ENCODE peak calls at places on chromosomes 11 and 22, in seven cellular contexts. G is glutamatergic neuron, S is heart left ventricle, W is tibial nerve, F is endothelial cell, O is lower leg skin, Z is OCI-LY7. D is an unnamed sample.

GRCh38 chr22:40128989-40129388 is 48.7 kb upstream of the TNRC6B start:
- DNase-seq in G (no peak), S (no peak), W (no peak), F (no peak), O (no peak), Z (peak; percentile 63), D (no peak)

GRCh38 chr11:62400760-62401159 is 18.1 kb upstream of the SCGB1A1 start:
- DNase-seq in G (no peak), S (peak; percentile 84), W (peak; percentile 85), F (no peak), O (peak; percentile 76), Z (no peak), D (peak; percentile 75)

GRCh38 chr11:58043379-58043778 is 12.6 kb downstream of the OR6Q1 start:
- DNase-seq in G (no peak), S (no peak), W (no peak), F (no peak), O (no peak), Z (no peak), D (no peak)

GRCh38 chr11:67640758-67641113 is 1.2 kb upstream of the TBX10 start:
- DNase-seq in G (no peak), S (no peak), W (no peak), F (no peak), O (no peak), Z (no peak), D (no peak)

GRCh38 chr11:44749160-44749559 is 22.4 kb downstream of the TSPAN18 start:
- DNase-seq in G (no peak), S (no peak), W (no peak), F (no peak), O (no peak), Z (no peak), D (no peak)

GRCh38 chr22:37007666-37008065 is 11.6 kb downstream of the TST start:
- DNase-seq in G (no peak), S (no peak), W (no peak), F (no peak), O (no peak), Z (no peak), D (no peak)

GRCh38 chr11:44862546-44863101 is 88.1 kb downstream of the TP53I11 start:
- DNase-seq in G (no peak), S (no peak), W (no peak), F (no peak), O (no peak), Z (no peak), D (no peak)

GRCh38 chr22:49915610-49916009 is 2.6 kb downstream of the ALG12 start:
- DNase-seq in G (no peak), S (no peak), W (no peak), F (no peak), O (no peak), Z (no peak), D (no peak)

GRCh38 chr11:69301491-69302401 is 7.8 kb downstream of the MYEOV start:
- DNase-seq in G (no peak), S (no peak), W (no peak), F (no peak), O (no peak), Z (no peak), D (no peak)

GRCh38 chr11:33970984-33971466 is 79.1 kb upstream of the LMO2 start:
- DNase-seq in G (peak; percentile 40), S (peak; percentile 53), W (no peak), F (peak; percentile 54), O (peak; percentile 37), Z (peak; percentile 43), D (no peak)

GRCh38 chr11:65417221-65417701 is 5.3 kb upstream of the NEAT1 start:
- DNase-seq in G (no peak), S (peak; percentile 57), W (peak; percentile 34), F (no peak), O (no peak), Z (peak; percentile 63), D (no peak)

GRCh38 chr11:36271794-36272409 is 17.3 kb downstream of the COMMD9 start:
- DNase-seq in G (no peak), S (no peak), W (no peak), F (no peak), O (no peak), Z (no peak), D (no peak)

GRCh38 chr11:73961321-73961720 is 10.5 kb downstream of the DNAJB13 start:
- DNase-seq in G (no peak), S (no peak), W (no peak), F (no peak), O (no peak), Z (no peak), D (no peak)

GRCh38 chr11:76801205-76801604 is 18.0 kb downstream of the TSKU start:
- DNase-seq in G (no peak), S (peak; percentile 0), W (no peak), F (no peak), O (no peak), Z (no peak), D (no peak)

GRCh38 chr22:46067159-46068111 is 82.9 kb upstream of the PPARA start:
- DNase-seq in G (peak; percentile 9), S (no peak), W (peak; percentile 4), F (no peak), O (no peak), Z (no peak), D (no peak)

GRCh38 chr11:61969838-61970452 is 2.5 kb upstream of the FTH1 start:
- DNase-seq in G (no peak), S (no peak), W (no peak), F (no peak), O (no peak), Z (no peak), D (no peak)

GRCh38 chr11:61065955-61066638 is 36.2 kb upstream of the CD5 start:
- DNase-seq in G (no peak), S (no peak), W (no peak), F (no peak), O (no peak), Z (no peak), D (no peak)

GRCh38 chr22:29308148-29308790 is 1.8 kb downstream of the GAS2L1 start:
- DNase-seq in G (no peak), S (no peak), W (no peak), F (no peak), O (no peak), Z (no peak), D (no peak)

GRCh38 chr11:79486239-79486984 is 45.6 kb upstream of the TENM4 start:
- DNase-seq in G (no peak), S (no peak), W (no peak), F (no peak), O (no peak), Z (no peak), D (no peak)

GRCh38 chr11:131993291-131993690 is 622.9 kb downstream of the NTM start:
- DNase-seq in G (no peak), S (no peak), W (no peak), F (no peak), O (no peak), Z (no peak), D (no peak)

GRCh38 chr11:61967924-61968757 is 707 bp upstream of the FTH1 start:
- DNase-seq in G (peak; percentile 38), S (peak; percentile 47), W (no peak), F (peak; percentile 20), O (peak; percentile 43), Z (peak; percentile 54), D (no peak)

GRCh38 chr11:31199403-31199802 is 170.1 kb downstream of the DCDC1 start:
- DNase-seq in G (no peak), S (no peak), W (no peak), F (no peak), O (no peak), Z (no peak), D (no peak)

GRCh38 chr11:130428692-130429681 is 578 bp upstream of the ADAMTS8 start:
- DNase-seq in G (no peak), S (no peak), W (no peak), F (no peak), O (no peak), Z (no peak), D (no peak)

GRCh38 chr11:11605821-11606450 is 15.9 kb downstream of the GALNT18 start:
- DNase-seq in G (no peak), S (no peak), W (no peak), F (no peak), O (no peak), Z (no peak), D (no peak)

GRCh38 chr11:119790476-119790875 is 61.5 kb upstream of the NECTIN1 start:
- DNase-seq in G (peak; percentile 15), S (no peak), W (no peak), F (no peak), O (no peak), Z (no peak), D (no peak)

GRCh38 chr11:2781413-2782274 is 81.8 kb upstream of the KCNQ1OT1 start:
- DNase-seq in G (peak; percentile 5), S (peak; percentile 21), W (peak; percentile 8), F (peak; percentile 3), O (peak; percentile 9), Z (no peak), D (peak; percentile 32)

GRCh38 chr11:101618691-101619090 is 34.9 kb upstream of the TRPC6 start:
- DNase-seq in G (no peak), S (no peak), W (no peak), F (no peak), O (no peak), Z (no peak), D (no peak)

GRCh38 chr11:900545-900944 is 10.1 kb downstream of the CHID1 start:
- DNase-seq in G (no peak), S (no peak), W (no peak), F (no peak), O (no peak), Z (no peak), D (no peak)
- TF ChIP-seq CTCF in G (no peak), S (no peak), W (no peak), F (no peak), O (no peak), Z (no peak), D (no peak)

DNA sequence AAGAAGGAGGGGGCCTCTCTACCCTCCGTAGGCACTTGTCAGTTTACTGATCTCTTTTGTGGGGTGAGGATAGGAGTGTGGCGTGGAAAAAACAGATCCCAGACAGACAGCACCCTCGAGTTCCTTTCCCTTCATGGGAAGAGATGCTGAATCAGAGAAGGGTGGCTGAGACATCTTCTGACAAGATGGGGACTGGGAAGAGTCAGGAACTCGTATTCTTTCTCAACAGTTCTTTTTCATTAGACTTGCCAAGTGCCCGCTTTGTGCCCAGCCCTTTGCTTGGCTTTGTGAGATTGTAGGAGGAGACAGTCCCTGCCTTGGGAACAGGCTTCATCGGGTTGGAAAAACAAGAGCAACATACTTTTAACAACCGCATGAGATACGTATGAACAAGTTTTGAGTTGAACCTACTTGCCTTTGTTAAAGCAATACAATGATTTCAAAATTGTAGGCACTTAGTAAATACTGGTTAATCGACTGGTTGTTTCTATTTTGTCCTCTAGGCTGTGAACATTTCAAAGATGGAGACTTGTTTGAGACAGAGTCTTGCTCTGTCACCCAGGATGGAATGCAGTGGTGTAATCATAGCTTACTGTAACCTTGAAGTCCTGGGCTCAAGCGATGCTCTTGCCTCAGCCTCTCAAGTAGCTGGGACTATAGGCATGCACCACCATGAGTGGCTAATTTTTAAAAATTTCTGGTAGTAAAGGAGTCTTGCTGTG is 1.1 kb downstream of the RRM1 start:
- DNase-seq in G (no peak), S (no peak), W (no peak), F (no peak), O (no peak), Z (peak; percentile 55), D (no peak)
- TF ChIP-seq CTCF in G (no peak), S (no peak), W (no peak), F (no peak), O (no peak), Z (peak; percentile 40), D (no peak)

GRCh38 chr11:123302751-123303195 is 107.7 kb upstream of the CLMP start:
- DNase-seq in G (no peak), S (no peak), W (no peak), F (no peak), O (no peak), Z (peak; percentile 8), D (no peak)
- TF ChIP-seq CTCF in G (no peak), S (no peak), W (no peak), F (no peak), O (no peak), Z (peak; percentile 21), D (no peak)

GRCh38 chr22:43848366-43849171 is 13.7 kb downstream of the SULT4A1 start:
- DNase-seq in G (peak; percentile 65), S (no peak), W (peak; percentile 4), F (peak; percentile 50), O (no peak), Z (no peak), D (no peak)
- TF ChIP-seq CTCF in G (no peak), S (peak; percentile 17), W (no peak), F (no peak), O (no peak), Z (peak; percentile 26), D (peak; percentile 18)

D was measured in mesothelial cell of epicardium.